ENCODE peak calls at places on chromosomes 6 and 20, in seven cellular contexts. W is ascending aorta, K is cardiac muscle cell, J is thoracic aorta, Z is astrocyte, L is stomach, P is epithelial cell of esophagus. X is an unnamed sample.

GRCh38 chr6:15914553-15914952 is 214.3 kb upstream of the MYLIP start:
- DNase-seq in W (no peak), K (no peak), J (no peak), Z (no peak), L (no peak), P (no peak), X (no peak)

GRCh38 chr20:7199867-7200266 is 432.4 kb downstream of the BMP2 start:
- DNase-seq in W (no peak), K (no peak), J (no peak), Z (no peak), L (no peak), P (no peak), X (no peak)

GRCh38 chr6:34680802-34681515 is 15.6 kb downstream of the ILRUN start:
- DNase-seq in W (no peak), K (no peak), J (no peak), Z (peak), L (no peak), P (peak), X (peak)

GRCh38 chr20:13199279-13199678 is 21.8 kb upstream of the ISM1 start:
- DNase-seq in W (no peak), K (no peak), J (no peak), Z (no peak), L (no peak), P (no peak), X (no peak)

GRCh38 chr20:41178904-41179432 is 41.6 kb downstream of the PLCG1 start:
- DNase-seq in W (peak), K (peak), J (no peak), Z (no peak), L (peak), P (no peak), X (no peak)

GRCh38 chr20:50572922-50573777 is 63.0 kb downstream of the PTPN1 start:
- DNase-seq in W (peak), K (peak), J (peak), Z (peak), L (no peak), P (no peak), X (peak)

GRCh38 chr6:116562614-116563013 is 8.7 kb upstream of the RWDD1 start:
- DNase-seq in W (no peak), K (peak), J (no peak), Z (no peak), L (no peak), P (no peak), X (no peak)

GRCh38 chr6:4931530-4932505 is 72.0 kb downstream of the RPP40 start:
- DNase-seq in W (no peak), K (peak), J (no peak), Z (no peak), L (no peak), P (peak), X (no peak)

GRCh38 chr20:20513720-20514119 is 145.8 kb downstream of the INSM1 start:
- DNase-seq in W (no peak), K (no peak), J (no peak), Z (no peak), L (no peak), P (no peak), X (no peak)

GRCh38 chr20:37803476-37804307 is 99.2 kb upstream of the VSTM2L start:
- DNase-seq in W (no peak), K (no peak), J (no peak), Z (no peak), L (no peak), P (no peak), X (no peak)

GRCh38 chr6:156963712-156964700 is 186.8 kb downstream of the ARID1B start:
- DNase-seq in W (no peak), K (peak), J (no peak), Z (peak), L (no peak), P (peak), X (peak)

GRCh38 chr20:10708342-10709185 is 34.8 kb upstream of the JAG1 start:
- DNase-seq in W (no peak), K (peak), J (no peak), Z (peak), L (no peak), P (peak), X (peak)

GRCh38 chr6:107689190-107689589 is 134.9 kb downstream of the SCML4 start:
- DNase-seq in W (no peak), K (no peak), J (no peak), Z (no peak), L (no peak), P (no peak), X (no peak)

GRCh38 chr6:4665489-4666417 is 110.5 kb upstream of the CDYL start:
- DNase-seq in W (no peak), K (no peak), J (no peak), Z (peak), L (no peak), P (peak), X (no peak)

GRCh38 chr6:19127085-19127484 is 710.1 kb upstream of the ID4 start:
- DNase-seq in W (no peak), K (no peak), J (no peak), Z (no peak), L (no peak), P (no peak), X (no peak)

GRCh38 chr6:157273756-157274088 is 49.6 kb downstream of the TMEM242 start:
- DNase-seq in W (peak), K (peak), J (no peak), Z (no peak), L (peak), P (peak), X (no peak)

GRCh38 chr20:38057351-38057972 is 23.9 kb downstream of the RPRD1B start:
- DNase-seq in W (peak), K (peak), J (peak), Z (peak), L (peak), P (peak), X (peak)

GRCh38 chr6:117481278-117481925 is 1.1 kb upstream of the DCBLD1 start:
- DNase-seq in W (no peak), K (no peak), J (no peak), Z (no peak), L (peak), P (no peak), X (no peak)

GRCh38 chr6:392441-393390 is 1.2 kb downstream of the IRF4 start:
- DNase-seq in W (no peak), K (no peak), J (no peak), Z (no peak), L (no peak), P (peak), X (no peak)

GRCh38 chr6:150478651-150479498 is 110.1 kb downstream of the IYD start:
- DNase-seq in W (no peak), K (peak), J (no peak), Z (no peak), L (no peak), P (no peak), X (no peak)

GRCh38 chr6:168370310-168370991 is 50.9 kb upstream of the DACT2 start:
- DNase-seq in W (peak), K (peak), J (no peak), Z (no peak), L (peak), P (no peak), X (peak)

GRCh38 chr20:61957961-61958715 is 107.5 kb downstream of the TAF4 start:
- DNase-seq in W (no peak), K (no peak), J (no peak), Z (no peak), L (no peak), P (no peak), X (no peak)

GRCh38 chr6:159110013-159110412 is 59.2 kb upstream of the FNDC1 start:
- DNase-seq in W (no peak), K (peak), J (no peak), Z (peak), L (peak), P (peak), X (peak)

GRCh38 chr6:147802400-147802799 is 293.9 kb downstream of the SAMD5 start:
- DNase-seq in W (no peak), K (no peak), J (no peak), Z (peak), L (no peak), P (no peak), X (no peak)

GRCh38 chr6:158819213-158819976 is at the start of gene EZR:
- DNase-seq in W (peak), K (peak), J (no peak), Z (peak), L (peak), P (peak), X (peak)

GRCh38 chr20:21241400-21241799 is 61.7 kb upstream of the XRN2 start:
- DNase-seq in W (no peak), K (no peak), J (no peak), Z (no peak), L (no peak), P (no peak), X (no peak)

GRCh38 chr6:157023958-157024357 is 246.8 kb downstream of the ARID1B start:
- DNase-seq in W (no peak), K (peak), J (no peak), Z (peak), L (no peak), P (no peak), X (peak)

GRCh38 chr6:168261234-168261633 is 58.3 kb downstream of the DACT2 start:
- DNase-seq in W (no peak), K (no peak), J (no peak), Z (no peak), L (no peak), P (no peak), X (no peak)

GRCh38 chr6:24935753-24936152 is at the start of gene RIPOR2:
- DNase-seq in W (no peak), K (no peak), J (no peak), Z (no peak), L (peak), P (peak), X (no peak)

GRCh38 chr6:33410711-33411631 is at the start of gene PHF1:
- DNase-seq in W (no peak), K (peak), J (no peak), Z (peak), L (peak), P (peak), X (peak)

GRCh38 chr6:28258877-28259777 is at the start of gene NKAPL:
- DNase-seq in W (peak), K (peak), J (peak), Z (peak), L (peak), P (peak), X (peak)
- H3K4me3 ChIP-seq in W (peak), K (no peak), J (peak), Z (peak), L (peak), P (peak), X (peak)

GRCh38 chr20:4087923-4088322 is 72.6 kb upstream of the RNF24 start:
- DNase-seq in W (peak), K (no peak), J (no peak), Z (peak), L (no peak), P (peak), X (no peak)

GRCh38 chr20:4090756-4091331 is 75.5 kb upstream of the RNF24 start:
- DNase-seq in W (peak), K (peak), J (no peak), Z (peak), L (peak), P (peak), X (peak)

GRCh38 chr20:4088766-4089165 is 73.4 kb upstream of the RNF24 start:
- DNase-seq in W (peak), K (no peak), J (no peak), Z (no peak), L (no peak), P (no peak), X (no peak)

GRCh38 chr20:4092136-4092479 is 76.8 kb upstream of the RNF24 start:
- DNase-seq in W (peak), K (no peak), J (no peak), Z (no peak), L (no peak), P (no peak), X (no peak)

GRCh38 chr20:4091332-4092135 is 76.2 kb upstream of the RNF24 start:
- DNase-seq in W (peak), K (peak), J (no peak), Z (peak), L (peak), P (peak), X (peak)
- TF ChIP-seq CTCF in W (peak), K (peak), J (peak), Z (peak), L (peak), P (peak), X (peak)

GRCh38 chr6:44004625-44005506 is 122.4 kb downstream of the MRPL14 start:
- DNase-seq in W (no peak), K (no peak), J (no peak), Z (no peak), L (no peak), P (no peak), X (no peak)

GRCh38 chr6:44004136-44004535 is 123.1 kb downstream of the MRPL14 start:
- DNase-seq in W (no peak), K (no peak), J (no peak), Z (no peak), L (no peak), P (no peak), X (no peak)

GRCh38 chr6:44002071-44002590 is 125.1 kb downstream of the MRPL14 start:
- DNase-seq in W (no peak), K (peak), J (no peak), Z (no peak), L (no peak), P (no peak), X (no peak)

GRCh38 chr6:44002591-44003344 is 124.5 kb downstream of the MRPL14 start:
- DNase-seq in W (peak), K (peak), J (no peak), Z (peak), L (peak), P (peak), X (no peak)

GRCh38 chr6:44003345-44004061 is 123.7 kb downstream of the MRPL14 start:
- DNase-seq in W (no peak), K (no peak), J (no peak), Z (no peak), L (no peak), P (no peak), X (no peak)
- H3K4me3 ChIP-seq in W (no peak), K (peak), J (peak), Z (peak), L (no peak), P (no peak), X (no peak)

DNA sequence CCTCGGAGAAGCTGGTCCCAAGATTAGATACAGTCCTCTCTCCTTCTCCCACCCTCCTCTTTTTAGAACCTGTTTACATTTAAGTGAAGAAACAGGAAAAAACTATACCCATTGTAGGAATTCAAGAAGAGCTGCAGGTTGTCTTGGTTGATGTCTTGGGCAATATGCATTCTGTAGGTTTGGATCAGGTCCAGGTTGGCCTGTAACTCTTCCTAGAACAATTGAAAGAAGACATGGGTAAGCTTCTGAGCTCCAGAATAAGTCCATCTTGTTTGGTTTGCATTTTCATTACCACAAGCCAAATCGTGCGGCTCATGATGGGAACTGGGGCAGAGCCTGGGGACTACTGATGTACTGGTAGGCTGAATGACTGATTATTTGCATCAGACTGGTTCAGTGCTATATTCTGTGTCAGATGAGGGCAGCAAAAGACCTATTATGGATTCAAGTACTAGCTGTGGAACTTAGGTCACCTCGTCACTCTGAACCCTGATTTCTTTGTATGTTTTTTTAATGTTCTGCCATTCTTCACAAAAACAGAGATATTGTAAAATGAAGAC is 20.3 kb upstream of the SLA2 start:
- DNase-seq in W (no peak), K (peak), J (no peak), Z (no peak), L (no peak), P (peak), X (peak)
- TF ChIP-seq CTCF in W (peak), K (peak), J (no peak), Z (no peak), L (no peak), P (peak), X (peak)

DNA sequence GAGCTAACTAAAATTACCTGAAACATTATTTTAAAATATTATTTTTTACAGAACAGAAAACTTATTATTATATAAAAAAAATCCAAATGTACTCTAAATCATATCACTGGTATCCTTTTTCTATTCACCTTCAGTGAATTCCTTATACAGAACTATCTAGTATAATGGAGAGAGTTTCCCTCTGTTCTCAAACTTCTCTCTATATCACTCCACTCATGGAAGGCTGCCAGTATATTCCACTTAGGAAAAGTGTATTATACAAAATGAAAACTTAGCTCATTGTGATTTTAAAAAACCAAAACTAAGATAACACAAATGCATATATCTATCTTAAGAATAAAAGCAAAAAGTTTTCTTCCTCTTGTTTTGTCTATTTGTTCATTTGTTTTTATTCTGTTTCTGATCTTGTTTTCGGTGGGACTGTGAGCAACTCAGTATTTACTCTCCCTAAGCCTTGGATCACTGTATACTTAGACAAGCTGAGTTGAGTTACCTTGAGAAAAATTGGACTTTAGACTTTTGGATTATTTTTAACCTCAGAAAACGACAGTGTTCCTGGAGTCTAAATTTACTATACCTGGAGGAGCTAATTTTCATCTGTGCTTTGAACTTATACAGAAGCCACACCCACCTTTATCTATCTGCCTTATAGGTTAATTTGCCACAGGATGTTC is 61.4 kb downstream of the GPR63 start:
- DNase-seq in W (no peak), K (no peak), J (no peak), Z (no peak), L (no peak), P (no peak), X (no peak)
- H3K4me3 ChIP-seq in W (no peak), K (no peak), J (no peak), Z (no peak), L (no peak), P (no peak), X (no peak)

X was measured in AG10803.